ENCODE peak calls at places on chromosomes 1 and 21, in six cellular contexts. Q is progenitor cell of endocrine pancreas, R is endothelial cell, V is choroid plexus epithelial cell, F is HFF-Myc, S is AG09309. A is an unnamed sample.

GRCh38 chr1:94539496-94539895 is 2.1 kb downstream of the F3 start:
- DNase-seq in R (no peak), Q (no peak), V (no peak), F (no peak), S (no peak), A (no peak)

GRCh38 chr1:43008425-43009108 is 49.9 kb upstream of the SLC2A1 start:
- DNase-seq in R (peak; percentile 52), F (no peak), Q (no peak), S (no peak), V (no peak), A (no peak)

GRCh38 chr1:205435904-205436573 is 14.2 kb upstream of the LEMD1 start:
- DNase-seq in F (no peak), Q (no peak), R (no peak), S (no peak), V (no peak), A (no peak)

GRCh38 chr1:105730701-105731100 is 1325.8 kb upstream of the PRMT6 start:
- DNase-seq in S (no peak), F (no peak), R (no peak), Q (no peak), V (no peak), A (no peak)

GRCh38 chr1:41394918-41395598 is 33.8 kb downstream of the FOXO6 start:
- DNase-seq in Q (no peak), R (no peak), V (no peak), S (no peak), F (no peak), A (no peak)

GRCh38 chr1:219659682-219660081 is 46.8 kb upstream of the ZC3H11B start:
- DNase-seq in S (no peak), V (peak; percentile 100), F (no peak), R (no peak), Q (no peak), A (no peak)

GRCh38 chr21:45995686-45996179 is 14.2 kb downstream of the COL6A1 start:
- DNase-seq in S (no peak), R (peak; percentile 2), F (no peak), Q (no peak), V (peak; percentile 23), A (no peak)

GRCh38 chr1:183721041-183721440 is 67.9 kb upstream of the APOBEC4 start:
- DNase-seq in Q (no peak), F (no peak), S (no peak), R (no peak), V (no peak), A (no peak)

GRCh38 chr1:222697858-222698257 is 14.4 kb downstream of the AIDA start:
- DNase-seq in S (no peak), V (peak; percentile 69), Q (no peak), R (no peak), F (no peak), A (no peak)

GRCh38 chr1:28196330-28196729 is 19.8 kb upstream of the PTAFR start:
- DNase-seq in R (no peak), V (no peak), Q (no peak), F (no peak), S (no peak), A (no peak)

GRCh38 chr1:115179397-115179835 is 90.1 kb upstream of the TSPAN2 start:
- DNase-seq in Q (no peak), F (no peak), S (peak; percentile 91), R (no peak), V (peak; percentile 92), A (no peak)

GRCh38 chr1:151539321-151540020 is 638 bp upstream of the TUFT1 start:
- DNase-seq in V (peak; percentile 92), Q (peak; percentile 24), R (no peak), S (no peak), F (peak; percentile 92), A (peak; percentile 56)

GRCh38 chr1:151612506-151613274 is 840 bp downstream of the SNX27 start:
- DNase-seq in S (no peak), Q (peak; percentile 34), F (no peak), R (peak; percentile 42), V (peak; percentile 34), A (peak; percentile 53)

GRCh38 chr21:43917515-43918384 is 52.7 kb downstream of the AGPAT3 start:
- DNase-seq in Q (no peak), R (no peak), V (no peak), F (no peak), S (no peak), A (no peak)

GRCh38 chr1:25566730-25567341 is 23.4 kb downstream of the LDLRAP1 start:
- DNase-seq in S (peak; percentile 80), R (no peak), Q (no peak), V (peak; percentile 97), F (no peak), A (no peak)

GRCh38 chr1:17516303-17517214 is 22.9 kb upstream of the ARHGEF10L start:
- DNase-seq in F (no peak), Q (no peak), R (no peak), V (no peak), S (no peak), A (no peak)

GRCh38 chr1:3464649-3465025 is 10.2 kb downstream of the ARHGEF16 start:
- DNase-seq in R (no peak), S (no peak), F (no peak), V (no peak), Q (no peak), A (no peak)

GRCh38 chr21:35614412-35614901 is 445.9 kb downstream of the SETD4 start:
- DNase-seq in R (no peak), S (no peak), F (no peak), V (no peak), Q (no peak), A (no peak)

GRCh38 chr21:46122241-46122671 is 24.3 kb downstream of the COL6A2 start:
- DNase-seq in V (peak; percentile 72), R (no peak), Q (peak; percentile 3), F (no peak), S (peak; percentile 81), A (no peak)

GRCh38 chr1:97145321-97145956 is 423.9 kb downstream of the PTBP2 start:
- DNase-seq in R (no peak), V (peak; percentile 71), F (peak; percentile 27), Q (no peak), S (peak; percentile 94), A (no peak)

GRCh38 chr1:62783736-62784508 is at the start of gene ATG4C:
- DNase-seq in R (peak; percentile 83), S (peak; percentile 90), F (peak; percentile 95), Q (peak; percentile 74), V (peak; percentile 99), A (peak; percentile 89)
- TF ChIP-seq CTCF in R (no peak), S (no peak), F (no peak), Q (no peak), V (no peak), A (no peak)

GRCh38 chr1:1900883-1901640 is 10.2 kb upstream of the GNB1 start:
- DNase-seq in V (no peak), Q (no peak), F (no peak), S (no peak), R (no peak), A (no peak)

GRCh38 chr1:1901641-1902294 is 10.9 kb upstream of the GNB1 start:
- DNase-seq in Q (no peak), R (no peak), F (no peak), V (no peak), S (no peak), A (no peak)

GRCh38 chr1:1898246-1898933 is 7.5 kb upstream of the GNB1 start:
- DNase-seq in F (no peak), R (no peak), V (no peak), S (no peak), Q (no peak), A (no peak)

GRCh38 chr1:1899967-1900327 is 9.1 kb upstream of the GNB1 start:
- DNase-seq in Q (no peak), V (no peak), F (no peak), S (no peak), R (no peak), A (no peak)

DNA sequence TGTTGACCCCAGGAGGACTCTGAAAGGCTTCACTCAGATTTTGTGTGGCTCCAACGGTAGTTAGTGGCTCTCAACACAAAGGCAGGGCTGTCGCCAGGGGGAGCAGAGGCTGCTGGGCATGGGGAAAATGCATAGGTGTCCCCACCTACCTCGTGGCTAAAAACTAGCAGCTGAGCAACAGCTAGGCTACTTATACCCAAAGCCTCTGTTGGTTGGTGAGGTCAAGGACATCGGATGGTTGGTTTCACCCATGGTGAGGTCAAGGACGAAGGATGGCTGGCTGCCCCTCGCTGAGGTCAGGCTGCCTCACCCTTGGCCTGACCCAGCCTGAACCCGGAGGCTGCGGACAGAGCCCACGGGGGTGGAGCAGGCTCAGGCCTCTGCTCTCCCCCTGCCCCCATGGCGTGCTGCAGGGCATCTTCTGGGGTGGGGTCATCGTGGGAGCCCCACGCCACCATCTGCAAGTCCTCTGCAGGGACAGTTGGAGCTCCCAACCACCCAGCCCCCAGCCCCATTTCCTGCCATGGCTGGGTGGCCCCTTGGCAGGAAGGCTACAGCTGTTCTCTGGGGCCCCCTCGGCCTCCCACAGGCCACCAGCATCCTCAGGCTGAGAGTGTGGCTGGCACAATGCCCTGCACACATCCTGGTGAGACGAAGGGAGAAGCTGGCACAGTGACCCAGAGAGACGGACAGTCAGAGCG is 8.5 kb upstream of the GNB1 start:
- DNase-seq in S (no peak), V (no peak), Q (no peak), R (no peak), F (no peak), A (no peak)
- TF ChIP-seq CTCF in S (peak; percentile 16), V (peak; percentile 28), Q (peak; percentile 40), R (no peak), F (no peak), A (peak; percentile 27)

DNA sequence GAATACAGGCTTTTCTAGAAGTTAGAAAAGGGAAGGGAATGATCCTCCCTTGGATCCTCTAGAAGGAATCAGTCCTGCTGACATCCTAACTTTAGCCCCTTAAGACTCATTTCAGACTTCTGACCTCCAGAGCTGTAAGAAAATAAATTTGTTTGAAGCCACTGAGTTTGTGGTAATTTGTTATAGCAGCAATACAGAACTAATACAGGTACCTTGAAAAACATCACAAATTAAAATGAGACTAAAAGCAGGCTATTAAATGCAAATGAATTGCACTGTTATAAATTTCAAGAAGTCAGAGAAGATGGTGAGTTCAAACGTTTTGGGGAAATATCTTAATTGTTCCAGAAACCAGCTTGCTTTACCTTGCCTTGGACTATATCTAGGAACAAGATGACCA is 6.3 kb downstream of the LCA5L start:
- DNase-seq in R (no peak), S (no peak), V (no peak), Q (no peak), F (no peak), A (no peak)
- TF ChIP-seq CTCF in R (no peak), S (no peak), V (no peak), Q (no peak), F (no peak), A (no peak)

DNA sequence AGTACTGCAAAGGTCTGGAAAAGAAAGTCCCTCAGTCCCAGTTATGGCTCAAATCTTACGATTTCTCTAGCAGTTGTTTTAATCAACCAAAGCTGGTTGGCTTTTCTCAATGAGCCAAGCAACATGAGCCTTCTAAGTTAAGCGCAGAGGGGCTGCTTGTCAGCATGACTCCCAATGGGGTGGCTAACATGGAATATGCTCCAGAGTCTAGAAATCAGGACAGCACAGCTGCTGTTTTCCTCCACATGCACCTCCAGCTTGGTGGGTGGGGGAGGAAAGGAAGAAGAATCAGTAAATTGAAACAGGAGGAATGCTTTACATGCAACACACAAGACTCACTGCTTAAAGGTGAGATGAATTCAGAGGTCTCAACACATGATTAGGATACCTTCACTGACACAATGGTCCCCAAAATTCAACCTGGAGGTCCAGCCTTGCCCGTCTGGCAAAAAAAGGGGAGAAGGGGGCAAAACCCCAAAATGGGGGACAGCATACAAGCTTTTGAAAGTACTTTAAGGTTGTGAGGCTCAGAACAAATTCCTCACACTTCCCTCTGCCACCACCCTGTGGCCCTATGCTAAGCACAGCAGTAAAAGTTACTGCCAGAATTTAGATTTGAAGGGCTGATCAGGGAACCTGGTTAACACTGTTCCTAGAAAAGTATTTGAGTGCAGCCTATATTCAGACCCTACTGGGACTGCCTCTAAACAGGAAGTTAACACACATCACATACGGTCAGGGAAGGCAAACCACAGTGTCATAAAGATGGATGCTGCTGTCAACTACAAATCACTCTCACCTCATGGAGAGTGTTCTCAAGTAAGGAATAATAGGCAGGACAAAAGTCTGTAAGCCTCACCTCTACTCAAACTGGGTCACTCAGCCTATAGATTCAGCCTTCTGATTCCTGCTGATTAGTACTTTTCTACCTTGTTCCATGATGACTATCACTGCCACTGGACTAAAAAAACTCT is 2.6 kb downstream of the GATAD2B start:
- DNase-seq in S (no peak), Q (no peak), F (peak; percentile 65), V (peak; percentile 51), R (no peak), A (no peak)
- TF ChIP-seq CTCF in S (peak; percentile 44), Q (peak; percentile 12), F (peak; percentile 21), V (peak; percentile 64), R (no peak), A (peak; percentile 54)